ENCODE peak calls at places on chromosomes 4 and X, in eight cellular contexts. S, X, Q, U, C, K, Y and B are unnamed samples.

GRCh38 chrX:107374831-107375230 is 74.6 kb upstream of the FRMPD3 start:
- DNase-seq in C (no peak), K (no peak), X (no peak), Q (no peak), S (no peak), Y (no peak), U (no peak), B (no peak)

GRCh38 chr4:20532871-20533870 is 167.1 kb upstream of the PACRGL start:
- DNase-seq in X (peak), C (no peak), S (no peak), Y (no peak), K (no peak), Q (no peak), U (no peak), B (no peak)

GRCh38 chr4:73762409-73762808 is 22.0 kb downstream of the CXCL8 start:
- DNase-seq in X (no peak), C (no peak), Y (no peak), S (no peak), Q (no peak), K (no peak), U (no peak), B (no peak)

GRCh38 chr4:143921160-143921559 is 15.8 kb upstream of the GYPE start:
- DNase-seq in U (no peak), Y (no peak), S (no peak), C (no peak), K (no peak), X (no peak), Q (no peak), B (no peak)

GRCh38 chrX:2404816-2405215 is 96.0 kb downstream of the DHRSX start:
- DNase-seq in Q (no peak), Y (no peak), K (no peak), C (no peak), U (no peak), X (no peak), S (no peak), B (no peak)

GRCh38 chr4:71130827-71131603 is 137.6 kb downstream of the DCK start:
- DNase-seq in K (no peak), U (no peak), Y (no peak), S (peak), Q (peak), X (peak), C (peak), B (no peak)

GRCh38 chr4:10102193-10102980 is 14.2 kb downstream of the WDR1 start:
- DNase-seq in X (peak), K (no peak), Y (no peak), Q (no peak), S (no peak), C (peak), U (no peak), B (no peak)

GRCh38 chrX:69150294-69150960 is 14.8 kb downstream of the PJA1 start:
- DNase-seq in Q (peak), X (no peak), K (no peak), S (peak), U (no peak), C (no peak), Y (no peak), B (no peak)

GRCh38 chrX:68650491-68650890 is 3.0 kb downstream of the STARD8 start:
- DNase-seq in K (no peak), S (no peak), U (no peak), X (peak), Q (peak), C (no peak), Y (no peak), B (no peak)

GRCh38 chrX:13506574-13506973 is 62.8 kb upstream of the EGFL6 start:
- DNase-seq in Q (no peak), C (peak), X (peak), Y (no peak), K (peak), S (peak), U (no peak), B (no peak)

GRCh38 chr4:145315828-145316227 is 135.4 kb upstream of the OTUD4 start:
- DNase-seq in K (no peak), X (peak), U (no peak), Q (no peak), Y (no peak), C (no peak), S (no peak), B (no peak)

GRCh38 chrX:34764842-34765241 is 107.8 kb upstream of the TMEM47 start:
- DNase-seq in Q (no peak), X (no peak), K (no peak), Y (no peak), S (peak), U (no peak), C (peak), B (no peak)

GRCh38 chrX:9816094-9816700 is 30.0 kb downstream of the SHROOM2 start:
- DNase-seq in Y (no peak), C (no peak), Q (no peak), U (no peak), S (no peak), X (no peak), K (no peak), B (no peak)

GRCh38 chrX:18973527-18974192 is 10.3 kb downstream of the PHKA2 start:
- DNase-seq in C (peak), U (no peak), Q (no peak), Y (no peak), K (peak), S (no peak), X (no peak), B (no peak)

GRCh38 chrX:107205770-107206696 is at the start of the genes DNAAF6 and NUP62CL:
- DNase-seq in C (peak), Y (peak), S (peak), Q (peak), U (peak), K (peak), X (peak), B (no peak)

GRCh38 chr4:173218411-173219125 is 50.0 kb downstream of the GALNT7 start:
- DNase-seq in X (peak), K (no peak), C (no peak), S (no peak), Q (no peak), Y (no peak), U (no peak), B (no peak)

GRCh38 chrX:54819201-54819600 is 11.7 kb downstream of the MAGED2 start:
- DNase-seq in U (no peak), C (no peak), X (no peak), Q (no peak), S (no peak), Y (no peak), K (no peak), B (no peak)

GRCh38 chrX:140916891-140917290 is 85.5 kb upstream of the SPANXB1 start:
- DNase-seq in S (no peak), X (no peak), K (no peak), C (no peak), Y (no peak), U (no peak), Q (no peak), B (no peak)

GRCh38 chr4:36218121-36218520 is 26.2 kb downstream of the ARAP2 start:
- DNase-seq in C (no peak), X (no peak), U (no peak), S (no peak), Q (no peak), K (no peak), Y (no peak), B (no peak)

GRCh38 chrX:149762696-149763614 is 10.9 kb upstream of the HSFX1 start:
- DNase-seq in K (no peak), C (no peak), Y (no peak), U (no peak), X (no peak), S (no peak), Q (no peak), B (no peak)

GRCh38 chr4:94613248-94613647 is 144.5 kb upstream of the BMPR1B start:
- DNase-seq in S (no peak), K (no peak), Y (no peak), X (no peak), C (no peak), U (no peak), Q (no peak), B (no peak)

GRCh38 chr4:25180524-25181131 is 20.4 kb upstream of the SEPSECS start:
- DNase-seq in K (peak), X (peak), Q (no peak), Y (no peak), C (peak), S (peak), U (no peak), B (no peak)

GRCh38 chrX:104324461-104324860 is 69.7 kb upstream of the ESX1 start:
- DNase-seq in C (no peak), Q (no peak), Y (no peak), U (no peak), K (no peak), S (no peak), X (no peak), B (no peak)

GRCh38 chr4:1216869-1217294 is 32.0 kb downstream of the CTBP1 start:
- DNase-seq in Y (no peak), U (no peak), X (no peak), Q (no peak), S (no peak), C (no peak), K (no peak), B (no peak)

GRCh38 chr4:35503435-35503834 is 740.9 kb downstream of the ARAP2 start:
- DNase-seq in K (no peak), Y (no peak), U (no peak), X (no peak), C (no peak), Q (no peak), S (no peak), B (no peak)

GRCh38 chr4:176422031-176422430 is 102.3 kb downstream of the SPCS3 start:
- DNase-seq in Y (no peak), U (no peak), X (no peak), C (no peak), K (no peak), Q (peak), S (no peak), B (no peak)

GRCh38 chr4:18369561-18369960 is 348.0 kb upstream of the LCORL start:
- DNase-seq in K (no peak), S (no peak), C (no peak), X (no peak), Q (no peak), U (no peak), Y (no peak), B (no peak)

GRCh38 chrX:132393090-132393884 is 95.6 kb downstream of the MBNL3 start:
- DNase-seq in X (no peak), U (no peak), Q (peak), S (no peak), C (no peak), K (no peak), Y (no peak), B (no peak)

GRCh38 chrX:122816288-122816687 is 367.8 kb upstream of the GRIA3 start:
- DNase-seq in K (no peak), S (no peak), X (no peak), Q (no peak), C (no peak), U (no peak), Y (no peak), B (no peak)

GRCh38 chr4:14967982-14968381 is 34.3 kb upstream of the CPEB2 start:
- DNase-seq in Y (no peak), C (no peak), U (no peak), K (no peak), Q (no peak), S (no peak), X (peak), B (no peak)

GRCh38 chrX:77415882-77416281 is 31.3 kb upstream of the FGF16 start:
- DNase-seq in C (no peak), K (no peak), Y (no peak), S (no peak), Q (no peak), X (no peak), U (no peak), B (no peak)

GRCh38 chrX:48956728-48957414 is 536 bp downstream of the OTUD5 start:
- DNase-seq in Q (no peak), K (peak), U (no peak), S (no peak), X (no peak), Y (no peak), C (peak), B (no peak)

GRCh38 chrX:151724563-151725337 is 8.9 kb downstream of the FATE1 start:
- DNase-seq in X (no peak), Y (no peak), C (no peak), K (peak), U (no peak), S (no peak), Q (no peak), B (no peak)

GRCh38 chrX:151725338-151725614 is 9.3 kb upstream of the CNGA2 start:
- DNase-seq in C (no peak), Y (no peak), S (no peak), Q (no peak), U (no peak), X (no peak), K (no peak), B (no peak)

GRCh38 chrX:151726751-151727150 is 7.8 kb upstream of the CNGA2 start:
- DNase-seq in Y (no peak), Q (no peak), U (no peak), C (no peak), X (no peak), S (no peak), K (no peak), B (no peak)

GRCh38 chrX:151723156-151723760 is 7.4 kb downstream of the FATE1 start:
- DNase-seq in C (no peak), U (no peak), Q (no peak), Y (no peak), X (no peak), S (no peak), K (no peak), B (no peak)

DNA sequence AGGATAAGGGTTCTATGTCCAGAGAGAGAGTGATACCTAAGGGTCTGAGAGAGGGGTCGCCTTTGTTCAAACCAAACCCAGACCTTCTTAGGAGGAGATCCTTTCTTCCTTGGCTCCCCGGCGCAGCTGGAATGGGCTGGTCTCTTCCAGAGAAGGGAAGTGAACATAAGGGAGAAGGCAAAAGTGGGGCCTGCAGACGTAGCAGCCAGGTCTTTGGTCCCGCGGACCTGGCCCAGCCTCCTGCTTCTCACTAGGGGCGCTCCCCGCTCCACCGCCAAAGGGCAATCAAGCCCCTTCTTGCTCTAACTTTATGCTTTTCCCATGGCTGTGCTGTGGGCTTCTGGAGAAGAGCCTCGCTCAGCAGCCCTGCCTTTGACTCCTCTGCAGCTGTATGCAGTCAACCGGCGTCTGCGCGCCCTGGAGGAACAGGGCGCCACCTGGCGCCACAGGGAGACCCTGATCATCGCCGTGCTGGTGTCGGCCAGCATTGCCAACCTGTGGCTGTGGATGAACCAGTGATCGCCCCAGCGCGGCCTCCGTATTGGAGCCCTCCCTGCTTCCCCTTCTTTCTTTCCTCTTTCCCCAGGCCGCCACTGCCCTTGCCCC is 6.5 kb downstream of the FATE1 start:
- DNase-seq in X (peak), K (peak), C (peak), Y (no peak), S (peak), U (no peak), Q (peak), B (no peak)
- TF ChIP-seq CTCF in X (peak), K (peak), C (peak), Y (no peak), S (peak), U (no peak), Q (peak), B (no peak)

DNA sequence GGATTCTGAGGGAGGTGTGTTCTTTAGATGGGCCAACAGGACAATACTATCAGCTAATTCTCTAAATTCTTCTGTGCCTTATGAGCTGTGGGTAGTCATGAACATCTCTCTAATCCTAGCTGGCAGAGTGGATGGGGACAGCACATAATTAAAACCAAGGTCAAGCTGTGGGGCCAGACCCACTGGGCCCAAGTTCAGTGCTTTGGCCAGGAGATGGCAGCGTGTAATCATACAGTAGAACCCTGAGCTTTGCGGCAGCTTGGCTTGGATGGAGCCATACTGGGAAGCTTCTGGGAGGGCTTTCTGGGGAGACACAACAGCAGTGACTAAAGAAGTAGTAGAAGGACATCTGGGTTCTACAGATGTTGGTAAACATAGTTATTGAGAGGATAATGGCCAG is 140.3 kb upstream of the CXCL13 start:
- DNase-seq in C (no peak), Y (no peak), U (no peak), S (peak), X (peak), Q (peak), K (peak), B (no peak)
- TF ChIP-seq CTCF in C (peak), Y (no peak), U (peak), S (peak), X (peak), Q (peak), K (peak), B (no peak)

GRCh38 chr4:151604238-151604637 is 156.6 kb downstream of the GATB start:
- DNase-seq in Y (no peak), C (no peak), X (peak), K (no peak), S (peak), Q (peak), U (no peak), B (no peak)
- TF ChIP-seq CTCF in Y (no peak), C (peak), X (peak), K (no peak), S (peak), Q (peak), U (peak), B (no peak)

GRCh38 chrX:151416521-151417048 is 19.6 kb downstream of the VMA21 start:
- DNase-seq in X (no peak), U (no peak), S (peak), K (no peak), Q (no peak), C (no peak), Y (no peak), B (no peak)

GRCh38 chrX:151424505-151424904 is 27.5 kb downstream of the VMA21 start:
- DNase-seq in Y (no peak), S (no peak), U (no peak), K (no peak), C (no peak), X (no peak), Q (no peak), B (no peak)

DNA sequence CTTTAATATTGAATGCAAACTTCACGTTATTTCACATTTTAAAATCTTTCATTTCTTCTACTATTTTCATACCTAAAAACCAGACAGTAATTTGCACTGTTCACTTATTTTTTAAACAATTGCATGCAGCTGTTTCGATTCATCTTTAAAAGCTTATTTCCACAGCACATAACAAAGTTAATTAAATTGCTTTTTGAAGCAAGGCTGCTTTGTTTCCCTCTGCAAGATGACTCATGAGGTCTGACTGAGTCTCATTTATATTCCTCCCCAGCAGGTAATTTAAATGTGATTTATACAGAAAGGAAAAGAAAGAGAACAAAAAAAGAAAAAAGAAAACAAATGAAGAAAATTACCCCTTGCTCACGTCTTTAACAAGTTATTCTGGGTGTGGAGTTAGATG is 22.7 kb downstream of the VMA21 start:
- DNase-seq in Q (peak), S (no peak), K (no peak), Y (no peak), U (no peak), C (peak), X (no peak), B (no peak)
- TF ChIP-seq CTCF in Q (no peak), S (no peak), K (no peak), Y (no peak), U (no peak), C (no peak), X (no peak), B (no peak)